ENCODE peak calls at places on chromosomes 5 and 9, in five cellular contexts. Y is cardiac muscle cell, C is lower leg skin, D is WERI-Rb-1, B is fibroblast of villous mesenchyme. P is an unnamed sample.

GRCh38 chr5:32791536-32792240 is 80.6 kb downstream of the NPR3 start:
- DNase-seq in Y (no peak), C (no peak), D (no peak), B (peak; percentile 33), P (no peak)

GRCh38 chr9:41229408-41230401 is 40.6 kb upstream of the ZNG1F start:
- DNase-seq in Y (peak; percentile 7), C (peak; percentile 83), D (no peak), B (peak; percentile 12), P (no peak)

GRCh38 chr9:82273121-82273520 is 284.5 kb downstream of the SPATA31D1 start:
- DNase-seq in Y (no peak), C (no peak), D (no peak), B (no peak), P (peak; percentile 19)

GRCh38 chr5:59360130-59360555 is 533.4 kb downstream of the PDE4D start:
- DNase-seq in Y (peak; percentile 92), C (no peak), D (no peak), B (peak; percentile 83), P (no peak)

GRCh38 chr9:82404484-82405280 is 416.1 kb downstream of the SPATA31D1 start:
- DNase-seq in Y (peak; percentile 2), C (no peak), D (no peak), B (peak; percentile 12), P (no peak)

GRCh38 chr5:75601996-75602395 is 9.3 kb upstream of the ANKDD1B start:
- DNase-seq in Y (no peak), C (no peak), D (no peak), B (peak; percentile 53), P (no peak)

GRCh38 chr9:83238871-83239624 is 176.1 kb upstream of the RASEF start:
- DNase-seq in Y (peak; percentile 64), C (no peak), D (no peak), B (no peak), P (no peak)

GRCh38 chr5:34452170-34452828 is 203.8 kb upstream of the RAI14 start:
- DNase-seq in Y (peak; percentile 21), C (no peak), D (no peak), B (peak; percentile 32), P (no peak)

GRCh38 chr5:1027631-1028441 is 19.2 kb downstream of the NKD2 start:
- DNase-seq in Y (no peak), C (peak; percentile 76), D (no peak), B (no peak), P (no peak)

GRCh38 chr9:33535541-33535940 is 11.5 kb downstream of the ANKRD18B start:
- DNase-seq in Y (no peak), C (no peak), D (no peak), B (no peak), P (no peak)

GRCh38 chr5:144510845-144511580 is 340.3 kb downstream of the KCTD16 start:
- DNase-seq in Y (no peak), C (no peak), D (no peak), B (no peak), P (no peak)

GRCh38 chr9:136348691-136349090 is 14.9 kb downstream of the DNLZ start:
- DNase-seq in Y (no peak), C (no peak), D (no peak), B (no peak), P (no peak)

GRCh38 chr5:91754990-91755389 is 371.9 kb upstream of the ARRDC3 start:
- DNase-seq in Y (no peak), C (no peak), D (no peak), B (no peak), P (no peak)

GRCh38 chr9:22374021-22374420 is 72.6 kb upstream of the DMRTA1 start:
- DNase-seq in Y (no peak), C (no peak), D (peak; percentile 10), B (no peak), P (no peak)

GRCh38 chr9:479951-480350 is 265.3 kb downstream of the DOCK8 start:
- DNase-seq in Y (no peak), C (no peak), D (no peak), B (no peak), P (no peak)

GRCh38 chr5:32304622-32305021 is 8.1 kb downstream of the MTMR12 start:
- DNase-seq in Y (no peak), C (no peak), D (no peak), B (no peak), P (no peak)

GRCh38 chr5:59174248-59174844 is 591.5 kb downstream of the RAB3C start:
- DNase-seq in Y (peak; percentile 90), C (no peak), D (peak; percentile 35), B (peak; percentile 87), P (peak; percentile 48)

GRCh38 chr9:85484235-85484634 is 257.5 kb downstream of the AGTPBP1 start:
- DNase-seq in Y (no peak), C (no peak), D (no peak), B (no peak), P (no peak)

GRCh38 chr5:115439042-115439441 is 105.5 kb downstream of the FEM1C start:
- DNase-seq in Y (no peak), C (no peak), D (no peak), B (peak; percentile 48), P (no peak)

GRCh38 chr5:157520911-157521703 is 54.5 kb downstream of the ADAM19 start:
- DNase-seq in Y (peak; percentile 90), C (peak; percentile 83), D (no peak), B (peak; percentile 78), P (no peak)

GRCh38 chr5:157518963-157519362 is 56.6 kb downstream of the ADAM19 start:
- DNase-seq in Y (no peak), C (no peak), D (no peak), B (no peak), P (no peak)

GRCh38 chr5:157523976-157524375 is 51.6 kb downstream of the ADAM19 start:
- DNase-seq in Y (no peak), C (no peak), D (no peak), B (no peak), P (no peak)

GRCh38 chr5:157519579-157520253 is 55.9 kb downstream of the ADAM19 start:
- DNase-seq in Y (no peak), C (peak; percentile 48), D (no peak), B (no peak), P (no peak)

DNA sequence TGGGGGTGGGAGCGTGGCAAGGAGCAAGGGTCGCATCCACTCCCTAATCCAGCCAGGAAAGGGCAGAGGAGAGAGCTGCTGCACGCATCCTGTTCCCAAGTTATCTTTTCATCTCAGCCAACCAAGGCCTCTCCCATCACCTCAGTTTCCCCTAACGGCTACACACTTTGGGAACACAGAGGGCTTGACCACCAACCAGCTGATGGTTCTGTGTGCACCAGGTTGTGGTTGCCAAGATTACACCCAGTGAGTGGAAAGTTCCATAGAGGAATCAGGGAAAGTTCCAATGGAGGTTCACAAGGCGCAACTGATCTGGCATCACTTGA is 53.9 kb downstream of the ADAM19 start:
- DNase-seq in Y (no peak), C (no peak), D (no peak), B (no peak), P (no peak)
- H3K4me3 ChIP-seq in Y (no peak overlapping the region), C (no peak overlapping the region), D (no peak overlapping the region), B (no peak overlapping the region), P (no peak overlapping the region)

DNA sequence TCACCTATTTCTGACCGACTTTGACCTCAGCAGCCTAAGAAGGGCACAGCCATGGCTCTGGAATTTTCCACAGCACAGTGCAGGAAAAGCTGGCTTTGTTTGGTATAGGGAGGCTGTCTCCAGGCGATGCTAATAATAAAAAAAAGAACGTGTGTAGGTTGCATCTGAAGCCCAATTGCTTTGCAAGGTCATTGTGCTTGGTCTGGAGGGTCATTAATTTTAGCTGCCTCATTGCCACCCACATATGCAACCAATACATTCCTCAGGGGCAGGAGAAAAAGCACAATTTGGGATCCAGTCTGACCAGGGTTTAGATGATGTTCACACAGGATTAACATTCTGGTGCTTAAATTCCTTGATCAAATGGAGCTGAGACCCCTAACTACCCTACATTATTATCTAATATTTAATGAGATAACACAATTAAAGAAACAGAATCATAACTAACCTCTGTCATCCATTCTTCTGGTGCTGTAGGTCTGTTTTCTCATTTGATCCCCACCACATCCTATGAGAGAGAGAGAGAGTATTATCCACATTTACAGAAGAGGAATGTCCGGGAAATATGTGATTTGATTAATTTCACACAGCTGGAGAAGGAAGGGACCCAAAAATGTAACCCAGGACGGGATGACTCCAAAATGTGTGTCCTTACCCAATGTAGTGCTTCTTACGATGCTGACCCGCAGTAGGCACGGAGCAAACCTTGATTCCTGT is 175.9 kb downstream of the RFK start:
- DNase-seq in Y (no peak), C (no peak), D (no peak), B (no peak), P (no peak)
- H3K4me3 ChIP-seq in Y (no peak overlapping the region), C (no peak overlapping the region), D (no peak overlapping the region), B (no peak overlapping the region), P (no peak overlapping the region)

DNA sequence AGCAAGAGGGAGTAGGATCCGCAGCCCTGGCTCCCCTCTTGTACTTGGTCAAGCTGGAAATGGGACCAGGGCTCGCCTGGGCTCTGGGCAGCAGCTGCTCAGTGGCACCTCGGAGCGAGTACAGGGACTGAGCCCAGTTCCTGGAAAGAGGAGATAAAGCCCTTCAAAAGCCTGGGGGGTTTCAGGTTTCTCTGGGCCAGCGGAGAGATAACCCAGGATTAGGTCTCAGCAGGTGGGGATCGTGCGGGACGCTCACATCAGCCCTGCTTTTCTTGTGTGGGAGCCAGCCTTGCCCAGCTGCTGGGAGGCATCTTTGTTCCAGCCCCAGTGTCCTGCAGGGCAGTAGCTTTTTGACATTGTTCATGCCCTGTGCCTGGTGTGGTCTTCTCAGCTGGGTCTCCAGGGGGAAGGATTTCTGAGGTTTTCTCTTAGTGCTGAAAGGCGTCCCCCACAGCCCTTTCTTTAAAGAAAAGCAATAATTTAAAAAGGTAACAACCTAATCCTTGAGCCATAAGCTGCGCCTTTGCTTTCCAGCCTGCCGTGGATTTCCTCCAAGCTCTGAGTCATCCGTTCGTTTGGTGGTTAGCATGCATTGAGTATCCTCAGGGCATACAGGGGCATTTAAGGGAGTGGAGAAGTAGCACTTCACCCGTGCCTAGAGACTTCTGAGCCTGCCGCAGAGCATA is 657 bp upstream of the TNC start:
- DNase-seq in Y (peak; percentile 82), C (peak; percentile 85), D (peak; percentile 96), B (peak; percentile 85), P (peak; percentile 95)
- H3K4me3 ChIP-seq in Y (peak overlapping the region; percentile 41), C (no peak overlapping the region), D (peak overlapping the region; percentile 68), B (peak overlapping the region; percentile 54), P (peak overlapping the region; percentile 55)

GRCh38 chr9:132754236-132754635 is 84.0 kb downstream of the GTF3C4 start:
- DNase-seq in Y (no peak), C (peak; percentile 68), D (no peak), B (no peak), P (no peak)

GRCh38 chr9:132753593-132753880 is 83.3 kb downstream of the GTF3C4 start:
- DNase-seq in Y (no peak), C (no peak), D (no peak), B (no peak), P (no peak)

GRCh38 chr9:132750668-132751067 is 80.4 kb downstream of the GTF3C4 start:
- DNase-seq in Y (no peak), C (peak; percentile 28), D (no peak), B (no peak), P (no peak)

GRCh38 chr9:132755096-132755495 is 84.8 kb downstream of the GTF3C4 start:
- DNase-seq in Y (no peak), C (peak; percentile 57), D (no peak), B (no peak), P (no peak)

DNA sequence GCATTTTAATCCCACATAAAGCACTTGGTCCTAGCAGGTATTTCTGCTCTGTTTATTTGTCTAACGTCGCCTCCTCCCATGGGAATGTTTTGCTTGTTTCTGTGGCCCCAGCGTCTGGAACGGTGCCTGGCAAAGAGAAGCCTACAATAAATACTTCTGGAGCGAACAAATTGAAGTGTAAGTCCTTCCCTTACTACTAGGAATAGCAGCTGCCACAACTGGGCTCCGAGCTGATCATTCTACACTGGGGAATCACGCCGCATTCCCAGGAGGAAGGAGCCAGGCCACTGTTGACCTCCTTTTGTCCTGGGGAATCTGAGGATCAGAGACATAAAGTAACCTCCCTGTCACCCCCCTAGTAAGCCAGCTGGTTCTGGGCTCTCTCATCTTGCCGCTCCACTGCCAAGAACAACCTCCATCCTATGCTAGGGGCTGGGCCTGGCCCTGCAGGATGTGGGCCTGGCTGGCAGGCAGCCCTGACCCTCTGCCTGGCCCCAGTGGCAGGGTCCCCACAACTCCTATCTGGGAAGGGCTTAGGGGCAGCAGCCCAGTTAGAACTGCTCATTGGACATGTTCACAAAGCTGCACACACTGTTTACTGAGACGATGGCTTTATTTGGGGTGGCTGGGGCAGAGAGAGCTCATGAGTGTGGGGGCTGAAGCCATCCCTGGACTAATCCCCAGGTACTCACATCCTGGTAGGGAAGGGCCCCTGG is 82.8 kb downstream of the GTF3C4 start:
- DNase-seq in Y (no peak), C (peak; percentile 46), D (no peak), B (no peak), P (no peak)
- H3K4me3 ChIP-seq in Y (no peak overlapping the region), C (no peak overlapping the region), D (no peak overlapping the region), B (no peak overlapping the region), P (no peak overlapping the region)